ENCODE peak calls at places on chromosome 3, in seven cellular contexts. J is aorta, D is uterus, U is transverse colon, R is cardiac muscle cell, A is heart left ventricle, L is esophagus squamous epithelium. C is an unnamed sample. For H3K36me3 and H3K27me3, the result is how much of the 10 kb centered on the place peaks cover.

GRCh38 chr3:52244061-52244628 is 1.4 kb upstream of the PPM1M start:
- DNase-seq in L (no peak), U (peak), R (no peak), D (peak), A (no peak), J (peak), C (peak)

GRCh38 chr3:72744330-72744729 is 103.9 kb downstream of the SHQ1 start:
- DNase-seq in J (no peak), U (no peak), L (no peak), D (no peak), A (no peak), R (no peak), C (no peak)

GRCh38 chr3:173733029-173733652 is 335.6 kb downstream of the NLGN1 start:
- DNase-seq in A (no peak), R (peak), J (no peak), L (no peak), D (no peak), U (no peak), C (no peak)

GRCh38 chr3:194007598-194008337 is 128.2 kb upstream of the HES1 start:
- DNase-seq in L (no peak), J (no peak), A (no peak), U (no peak), D (no peak), R (no peak), C (no peak)

GRCh38 chr3:186461141-186461540 is 83.0 kb downstream of the CRYGS start:
- DNase-seq in L (no peak), R (peak), U (no peak), A (no peak), J (no peak), D (no peak), C (no peak)

GRCh38 chr3:138348107-138348949 is at the start of gene MRAS:
- DNase-seq in U (peak), R (peak), L (no peak), D (peak), J (peak), A (peak), C (peak)

GRCh38 chr3:30904986-30905385 is 10.5 kb upstream of the GADL1 start:
- DNase-seq in L (no peak), U (no peak), A (no peak), D (no peak), J (no peak), R (no peak), C (no peak)

GRCh38 chr3:59133350-59133749 is 83.5 kb upstream of the CFAP20DC start:
- DNase-seq in D (no peak), L (no peak), U (no peak), A (no peak), J (no peak), R (no peak), C (no peak)

GRCh38 chr3:78116874-78117273 is 1077.0 kb downstream of the ROBO2 start:
- DNase-seq in L (no peak), R (peak), J (no peak), D (no peak), U (no peak), A (peak), C (no peak)

DNA sequence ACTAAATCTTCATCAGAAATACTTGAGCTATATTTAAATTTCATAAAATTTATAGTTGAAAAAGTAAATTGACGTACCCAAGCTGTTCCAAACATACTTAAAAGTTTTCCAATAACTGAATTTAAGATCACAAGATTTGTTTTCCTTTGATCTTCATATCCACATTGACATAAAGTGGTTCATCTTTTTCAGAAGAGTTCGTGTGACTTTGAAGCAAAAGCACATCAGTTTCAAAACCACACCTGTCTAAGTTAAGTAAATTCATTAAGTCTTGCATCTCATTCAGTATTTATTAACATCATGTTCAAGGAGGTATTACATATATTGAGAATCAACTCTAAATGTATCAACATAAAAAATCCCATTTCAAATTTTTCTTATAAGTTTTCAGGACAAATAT is 79.5 kb downstream of the BFSP2 start:
- DNase-seq in R (no peak), J (no peak), L (no peak), U (no peak), A (no peak), D (no peak), C (no peak)
- H3K36me3 ChIP-seq in R (under half), J (under half), L (under half), U (under half), A (under half), D (under half), C (under half)

GRCh38 chr3:69119681-69120080 is 2.7 kb downstream of the LMOD3 start:
- DNase-seq in L (no peak), U (no peak), A (no peak), J (no peak), R (no peak), D (no peak), C (no peak)

GRCh38 chr3:69121513-69121912 is 882 bp downstream of the LMOD3 start:
- DNase-seq in R (no peak), D (no peak), U (no peak), L (no peak), J (no peak), A (no peak), C (no peak)

GRCh38 chr3:69120879-69121464 is 1.4 kb downstream of the LMOD3 start:
- DNase-seq in D (peak), A (peak), R (peak), U (peak), J (peak), L (peak), C (peak)

GRCh38 chr3:69121950-69122349 is 445 bp downstream of the LMOD3 start:
- DNase-seq in R (no peak), A (no peak), L (no peak), J (no peak), D (no peak), U (no peak), C (no peak)

GRCh38 chr3:69122398-69122797 is at the start of gene LMOD3:
- DNase-seq in U (no peak), R (no peak), J (no peak), D (no peak), A (peak), L (no peak), C (no peak)
- H3K4me3 ChIP-seq in U (no peak), R (no peak), J (no peak), D (no peak), A (peak), L (no peak), C (no peak)

GRCh38 chr3:169144691-169145090 is 518.8 kb downstream of the MECOM start:
- DNase-seq in A (no peak), L (no peak), D (no peak), R (peak), U (no peak), J (no peak), C (no peak)
- H3K27me3 ChIP-seq in A (under half), L (under half), D (under half), R (under half), U (half or more), J (under half), C (under half)

GRCh38 chr3:142497729-142498128 is 49.9 kb upstream of the XRN1 start:
- DNase-seq in L (no peak), J (no peak), R (no peak), A (no peak), D (no peak), U (no peak), C (no peak)
- H3K36me3 ChIP-seq in L (half or more), J (under half), R (under half), A (under half), D (under half), U (under half), C (under half)

DNA sequence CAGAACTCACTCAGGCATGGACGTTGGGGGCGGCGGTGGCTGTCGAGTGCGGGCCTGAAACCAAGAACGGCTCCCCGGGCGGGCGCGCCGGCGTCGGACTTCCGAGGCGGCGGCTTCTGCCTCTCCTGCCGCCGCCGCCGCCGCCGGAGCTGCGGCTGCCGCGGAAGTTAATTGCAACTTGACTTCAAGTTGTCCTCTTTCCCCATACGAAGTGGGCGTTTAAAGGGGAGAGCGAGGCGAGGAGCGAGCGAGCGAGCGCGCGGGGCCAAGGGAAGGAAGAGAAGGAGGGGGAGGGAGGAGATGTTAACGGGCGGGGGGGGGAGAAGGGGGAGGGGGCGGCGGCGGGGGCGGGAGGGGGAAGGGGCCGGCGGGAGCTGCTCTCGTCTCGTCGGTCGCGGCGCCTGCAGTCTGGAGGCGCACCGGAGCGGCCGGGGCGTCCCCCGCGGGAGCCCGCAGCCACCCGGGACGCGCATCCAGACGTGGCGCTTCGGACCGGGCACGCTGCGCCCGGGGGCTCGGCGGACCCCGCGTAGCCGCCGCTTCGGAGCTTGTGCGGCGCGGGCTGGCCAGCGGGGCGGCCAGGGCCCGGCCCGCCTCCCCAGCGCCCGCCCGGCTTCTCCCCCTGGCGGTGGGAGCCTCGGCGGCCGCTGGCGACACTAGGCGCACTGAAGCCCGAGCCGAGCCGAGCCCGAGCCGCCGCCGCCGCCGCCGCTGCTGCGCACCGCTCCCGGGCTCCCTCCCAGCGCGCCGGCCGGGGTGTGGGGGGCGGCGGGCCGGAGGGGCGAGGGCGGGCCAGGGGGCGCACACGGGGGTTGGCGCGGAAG is 19.7 kb upstream of the SATB1 start:
- DNase-seq in U (peak), J (peak), D (peak), R (peak), L (no peak), A (peak), C (peak)
- H3K4me3 ChIP-seq in U (peak), J (peak), D (peak), R (peak), L (peak), A (peak), C (peak)

GRCh38 chr3:98553021-98553563 is 21.3 kb downstream of the GPR15 start:
- DNase-seq in R (no peak), A (no peak), D (no peak), J (no peak), L (no peak), U (no peak), C (no peak)
- H3K27me3 ChIP-seq in R (under half), A (under half), D (under half), J (under half), L (under half), U (under half), C (under half)

DNA sequence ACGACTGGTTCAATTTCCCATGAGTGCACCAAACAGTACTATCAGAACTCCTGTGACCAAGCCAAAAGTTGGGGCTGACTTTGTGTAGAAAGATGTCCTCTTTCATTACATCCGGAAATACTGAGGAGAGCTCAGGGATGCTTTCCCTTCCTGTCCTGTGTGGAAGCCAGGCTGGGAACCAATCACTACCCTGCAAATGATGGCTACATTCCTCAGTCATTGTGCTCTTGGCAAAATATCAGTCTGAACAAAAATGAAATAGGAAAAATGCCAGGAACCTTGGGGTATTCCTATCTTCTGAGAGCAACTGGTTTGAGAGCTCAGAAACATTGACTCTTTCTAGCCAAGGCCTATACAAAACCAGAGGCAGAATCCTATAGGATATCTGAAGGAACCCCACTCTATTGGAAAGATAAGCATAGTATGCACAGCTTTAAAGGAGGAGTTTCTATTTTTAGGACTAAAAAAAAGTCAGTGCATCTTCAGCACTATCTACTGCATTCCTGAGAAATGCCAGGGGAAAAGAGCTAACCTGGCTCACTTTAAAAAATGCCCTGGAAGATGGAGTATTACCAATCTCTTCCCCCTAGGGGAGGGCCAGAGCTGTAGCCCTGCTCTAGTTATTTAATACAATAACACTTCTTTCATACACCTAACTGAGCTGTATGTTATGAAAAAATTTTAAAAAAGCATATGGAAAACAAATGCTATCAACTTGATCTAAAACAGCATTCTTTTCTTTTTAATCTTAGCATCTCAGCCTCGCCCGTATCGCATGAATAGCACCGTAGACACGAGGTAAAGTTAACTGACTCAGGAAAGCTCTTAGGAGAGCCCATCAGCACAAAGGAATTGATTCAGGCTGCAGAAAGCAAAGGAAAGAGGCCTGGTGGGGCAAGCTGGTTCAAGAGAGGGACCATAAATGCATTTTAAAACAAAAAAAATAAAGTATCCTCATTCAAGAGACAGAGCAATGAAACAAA is 50.0 kb downstream of the TGM4 start:
- DNase-seq in A (no peak), J (no peak), D (no peak), R (peak), U (no peak), L (no peak), C (no peak)
- H3K36me3 ChIP-seq in A (under half), J (under half), D (under half), R (under half), U (under half), L (half or more), C (under half)

GRCh38 chr3:178655488-178655887 is 119.3 kb downstream of the KCNMB2 start:
- DNase-seq in U (no peak), L (no peak), R (no peak), D (no peak), J (no peak), A (no peak), C (no peak)
- H3K4me3 ChIP-seq in U (no peak), L (no peak), R (no peak), D (no peak), J (no peak), A (no peak), C (no peak)

GRCh38 chr3:103082501-103082900 is 647.7 kb downstream of the ZPLD1 start:
- DNase-seq in R (no peak), U (no peak), A (no peak), J (no peak), L (no peak), D (no peak), C (no peak)
- H3K27me3 ChIP-seq in R (under half), U (under half), A (under half), J (under half), L (under half), D (under half), C (under half)

C was measured in H7.